ENCODE peak calls at places on chromosome 21, in six cellular contexts. J, W, R, E, D and P are unnamed samples. For H3K4me1, the result is how much of the 10 kb centered on the place peaks cover.

GRCh38 chr21:16536661-16537359 is 807.0 kb downstream of the USP25 start:
- DNase-seq in J (peak), W (no peak), R (no peak), E (no peak), D (no peak), P (no peak)

GRCh38 chr21:37257526-37257966 is 9.6 kb downstream of the VPS26C start:
- DNase-seq in J (peak), W (peak), R (no peak), E (no peak), D (peak), P (no peak)

GRCh38 chr21:40841524-40842196 is 5.3 kb downstream of the DSCAM start:
- DNase-seq in J (peak), W (peak), R (no peak), E (no peak), D (peak), P (no peak)

GRCh38 chr21:39048574-39048973 is 134.7 kb downstream of the PSMG1 start:
- DNase-seq in J (peak), W (no peak), R (no peak), E (no peak), D (no peak), P (no peak)

GRCh38 chr21:22076471-22076870 is 1078.3 kb downstream of the NCAM2 start:
- DNase-seq in J (no peak), W (no peak), R (no peak), E (no peak), D (no peak), P (no peak)

GRCh38 chr21:39020751-39021474 is 162.3 kb downstream of the PSMG1 start:
- DNase-seq in J (peak), W (no peak), R (no peak), E (no peak), D (no peak), P (peak)

GRCh38 chr21:17782051-17782450 is 37.1 kb downstream of the C21orf91 start:
- DNase-seq in J (no peak), W (no peak), R (no peak), E (peak), D (no peak), P (no peak)

GRCh38 chr21:36584980-36585940 is 105.3 kb upstream of the CLDN14 start:
- DNase-seq in J (no peak), W (no peak), R (no peak), E (peak), D (no peak), P (no peak)

GRCh38 chr21:16579538-16579937 is 849.8 kb downstream of the USP25 start:
- DNase-seq in J (peak), W (no peak), R (no peak), E (no peak), D (no peak), P (no peak)

GRCh38 chr21:45034556-45035476 is 39.6 kb upstream of the ADARB1 start:
- DNase-seq in J (no peak), W (no peak), R (no peak), E (no peak), D (no peak), P (no peak)

GRCh38 chr21:45037986-45038385 is 36.4 kb upstream of the ADARB1 start:
- DNase-seq in J (no peak), W (no peak), R (no peak), E (no peak), D (no peak), P (no peak)

GRCh38 chr21:45033791-45034555 is 40.4 kb upstream of the ADARB1 start:
- DNase-seq in J (no peak), W (no peak), R (no peak), E (no peak), D (no peak), P (no peak)

GRCh38 chr21:45035477-45035848 is 38.9 kb upstream of the ADARB1 start:
- DNase-seq in J (no peak), W (no peak), R (no peak), E (no peak), D (no peak), P (no peak)

DNA sequence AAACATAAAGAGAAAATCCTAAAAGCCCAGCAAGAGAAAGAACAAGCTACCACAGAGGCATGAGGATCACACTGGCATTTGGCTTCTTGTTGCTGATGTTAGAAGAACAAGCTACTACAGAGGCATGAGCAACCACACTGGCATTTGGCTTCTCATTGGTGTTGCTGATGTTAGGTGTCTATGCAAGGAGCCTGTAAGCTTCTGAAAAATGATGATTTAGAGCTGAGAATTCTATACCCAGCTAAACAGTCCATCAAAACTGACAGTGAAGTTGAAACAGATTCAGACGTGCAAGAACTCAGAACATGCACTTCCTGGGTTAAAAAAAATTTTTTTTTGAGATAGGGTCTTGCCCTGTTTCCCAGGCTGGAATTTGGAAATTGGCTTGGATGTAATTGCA is 37.8 kb upstream of the ADARB1 start:
- DNase-seq in J (no peak), W (no peak), R (no peak), E (peak), D (no peak), P (no peak)
- H3K4me1 ChIP-seq in J (under half), W (under half), R (under half), E (under half), D (under half), P (under half)

DNA sequence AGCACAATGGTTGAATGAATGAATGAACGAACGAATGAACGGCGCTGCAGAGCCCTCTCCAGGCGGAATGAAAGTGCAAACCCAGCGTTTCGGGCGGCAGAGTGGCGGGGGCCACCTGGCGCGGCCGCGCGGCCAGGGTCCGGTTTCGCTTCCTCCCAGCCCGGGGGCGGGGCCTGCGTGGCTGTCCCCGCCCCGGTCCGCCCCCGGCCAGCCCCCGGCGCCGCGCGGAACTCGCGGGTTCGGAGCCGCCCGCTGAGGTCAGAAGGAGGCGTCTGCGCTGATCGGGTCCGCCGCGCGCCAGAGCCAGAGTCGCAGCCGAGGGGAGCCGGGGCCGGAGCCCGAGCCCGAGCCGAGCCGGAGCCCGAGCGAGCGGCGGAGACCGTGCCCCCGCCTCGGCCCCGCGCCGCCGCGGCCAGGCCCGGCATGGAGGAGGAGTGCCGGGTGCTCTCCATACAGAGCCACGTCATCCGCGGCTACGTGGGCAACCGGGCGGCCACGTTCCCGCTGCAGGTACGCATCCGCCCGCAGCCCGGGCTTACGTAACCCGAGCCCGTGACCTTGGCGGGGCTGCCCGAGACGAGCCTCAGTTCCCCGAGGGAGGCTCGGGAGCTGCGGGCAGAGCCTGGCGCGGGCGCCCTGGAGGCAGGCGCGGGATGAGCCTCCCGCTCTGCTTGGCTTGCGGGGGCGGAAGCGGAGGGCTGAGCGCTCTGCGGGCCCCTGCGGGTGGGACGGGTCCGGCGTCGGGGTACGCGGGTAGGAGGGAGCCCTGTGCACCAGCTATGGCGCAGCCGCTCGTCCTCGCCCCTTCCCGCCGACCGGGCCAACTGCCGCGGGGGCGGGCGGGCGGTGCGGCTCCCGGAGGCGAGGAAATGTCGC is at the start of gene PDXK:
- DNase-seq in J (peak), W (peak), R (peak), E (peak), D (peak), P (peak)
- H3K4me1 ChIP-seq in J (under half), W (under half), R (under half), E (half or more), D (under half), P (under half)

GRCh38 chr21:31725202-31725840 is 6.6 kb downstream of the SCAF4 start:
- DNase-seq in J (no peak), W (no peak), R (no peak), E (no peak), D (no peak), P (no peak)

GRCh38 chr21:31724552-31724951 is 7.4 kb downstream of the SCAF4 start:
- DNase-seq in J (no peak), W (no peak), R (no peak), E (no peak), D (no peak), P (no peak)

GRCh38 chr21:31728191-31728590 is 3.7 kb downstream of the SCAF4 start:
- DNase-seq in J (no peak), W (no peak), R (no peak), E (no peak), D (no peak), P (no peak)

GRCh38 chr21:31727181-31727580 is 4.7 kb downstream of the SCAF4 start:
- DNase-seq in J (no peak), W (no peak), R (no peak), E (no peak), D (no peak), P (no peak)

DNA sequence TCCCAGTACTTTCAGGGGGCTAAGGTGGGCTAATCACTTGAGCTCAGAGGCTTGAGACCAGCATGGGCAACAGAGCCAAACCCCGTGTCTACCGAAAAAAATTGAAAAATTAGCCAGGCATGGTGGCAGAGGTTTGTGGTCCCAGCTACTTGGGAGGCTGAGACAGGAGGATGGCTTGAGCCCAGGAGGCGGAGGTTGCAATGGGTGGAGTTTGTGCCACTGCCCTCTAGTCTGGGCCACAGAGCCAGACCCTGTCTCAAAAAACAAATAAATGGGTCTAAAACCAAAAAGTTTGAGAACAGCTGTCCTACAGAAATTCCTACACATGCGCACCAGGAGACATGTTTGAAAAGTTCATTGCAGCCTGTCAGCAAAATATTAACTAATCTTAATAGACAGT is 5.5 kb downstream of the SCAF4 start:
- DNase-seq in J (no peak), W (no peak), R (no peak), E (no peak), D (no peak), P (no peak)
- H3K4me1 ChIP-seq in J (under half), W (under half), R (under half), E (under half), D (under half), P (under half)

GRCh38 chr21:15064576-15065380 is at the start of gene NRIP1:
- DNase-seq in J (peak), W (peak), R (peak), E (no peak), D (peak), P (peak)
- H3K4me1 ChIP-seq in J (under half), W (under half), R (under half), E (under half), D (under half), P (under half)

GRCh38 chr21:46151261-46151988 is 4.0 kb downstream of the FTCD start:
- DNase-seq in J (no peak), W (peak), R (no peak), E (no peak), D (no peak), P (peak)
- H3K4me1 ChIP-seq in J (under half), W (under half), R (under half), E (under half), D (under half), P (under half)

DNA sequence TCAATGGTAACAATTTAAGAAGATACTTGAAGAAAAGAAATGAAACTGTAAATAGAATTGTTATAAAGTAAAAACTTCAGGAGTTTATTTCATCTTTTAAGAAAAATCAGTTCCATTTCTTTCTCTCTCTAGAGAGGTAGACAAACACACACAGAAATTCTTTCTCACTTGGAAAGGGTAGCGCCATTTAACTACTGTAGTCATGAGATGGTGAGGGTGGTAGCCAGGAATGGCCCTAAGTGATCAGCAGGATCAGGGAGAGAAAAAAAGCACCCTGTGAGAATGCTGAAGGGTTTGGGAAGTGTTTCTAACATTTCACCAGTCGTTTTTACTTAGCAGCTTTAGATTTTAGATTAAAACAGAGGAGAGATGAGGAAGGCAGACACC is 205.6 kb upstream of the RUNX1 start:
- DNase-seq in J (peak), W (no peak), R (no peak), E (no peak), D (no peak), P (no peak)
- H3K4me1 ChIP-seq in J (under half), W (under half), R (under half), E (under half), D (under half), P (under half)

DNA sequence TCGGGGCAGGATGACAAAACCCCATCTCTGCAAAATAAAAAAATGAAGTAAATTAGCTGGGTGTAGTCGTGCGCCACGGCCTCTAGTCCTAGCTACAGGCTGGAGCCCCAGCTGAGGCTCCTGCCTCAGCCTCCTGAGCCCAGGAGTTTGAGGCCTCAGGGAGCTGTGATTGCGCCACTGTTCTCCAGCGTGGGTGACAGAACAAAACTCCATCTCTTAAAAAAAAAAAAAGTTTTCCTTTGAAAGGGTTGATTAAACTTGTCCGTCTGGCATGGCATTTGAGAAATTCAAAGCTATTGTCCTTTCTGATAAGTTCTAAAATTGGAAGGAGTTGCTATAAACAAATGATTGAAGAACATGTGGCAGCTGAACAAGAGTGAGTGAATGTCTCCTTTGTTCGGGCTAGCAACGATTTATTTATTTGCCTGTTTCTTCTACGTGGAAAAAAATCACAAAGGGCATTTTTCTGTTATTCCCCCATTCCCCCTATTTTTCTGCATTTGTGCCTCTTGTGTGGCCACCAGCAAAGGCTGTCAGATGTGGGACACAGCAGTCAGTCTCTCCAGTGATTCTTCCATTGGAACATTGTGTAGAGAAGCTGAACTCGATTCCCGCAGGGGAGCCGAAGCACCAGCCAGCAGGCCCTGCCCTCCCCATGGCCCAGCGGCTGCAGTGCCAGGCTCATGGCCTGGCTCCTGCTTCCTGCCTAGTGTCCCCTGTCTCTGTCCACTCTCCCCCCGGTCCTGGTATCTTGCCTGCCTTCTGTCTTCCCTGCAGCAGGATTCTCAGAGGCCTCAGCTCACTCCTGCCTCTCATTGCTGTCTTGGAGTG is 21.5 kb upstream of the PWP2 start:
- DNase-seq in J (no peak), W (peak), R (no peak), E (no peak), D (no peak), P (peak)
- H3K4me1 ChIP-seq in J (under half), W (under half), R (half or more), E (under half), D (under half), P (under half)

GRCh38 chr21:33974513-33975468 is 59.2 kb upstream of the ATP5PO start:
- DNase-seq in J (no peak), W (no peak), R (no peak), E (no peak), D (no peak), P (no peak)
- H3K4me1 ChIP-seq in J (under half), W (under half), R (under half), E (under half), D (under half), P (under half)

GRCh38 chr21:26962516-26963305 is 4.2 kb downstream of the ADAMTS5 start:
- DNase-seq in J (no peak), W (no peak), R (no peak), E (no peak), D (no peak), P (no peak)
- H3K4me1 ChIP-seq in J (under half), W (under half), R (under half), E (under half), D (under half), P (under half)